ENCODE peak calls at places on chromosome 12, in eight cellular contexts. One of them, this sample, is unnamed.

GRCh38 chr12:78002878-78003277 is 172.2 kb downstream of the NAV3 start:
- DNase-seq in CD8-positive, alpha-beta memory T cell: no peak
- DNase-seq in naive thymus-derived CD4-positive, alpha-beta T cell: no peak
- DNase-seq in GM12878: no peak
- DNase-seq in lung: no peak
- DNase-seq in tibial nerve: no peak
- DNase-seq in sigmoid colon: no peak
- DNase-seq in HepG2: no peak
- DNase-seq in this sample: no peak

GRCh38 chr12:65372574-65372973 is 94.1 kb downstream of the MSRB3 start:
- DNase-seq in CD8-positive, alpha-beta memory T cell: no peak
- DNase-seq in naive thymus-derived CD4-positive, alpha-beta T cell: no peak
- DNase-seq in GM12878: no peak
- DNase-seq in lung: no peak
- DNase-seq in tibial nerve: no peak
- DNase-seq in sigmoid colon: no peak
- DNase-seq in HepG2: no peak
- DNase-seq in this sample: no peak

GRCh38 chr12:72057330-72057911 is 118.8 kb downstream of the TPH2 start:
- DNase-seq in CD8-positive, alpha-beta memory T cell: no peak
- DNase-seq in naive thymus-derived CD4-positive, alpha-beta T cell: no peak
- DNase-seq in GM12878: no peak
- DNase-seq in lung: no peak
- DNase-seq in tibial nerve: no peak
- DNase-seq in sigmoid colon: no peak
- DNase-seq in HepG2: no peak
- DNase-seq in this sample: no peak

GRCh38 chr12:40921563-40922163 is 229.4 kb downstream of the CNTN1 start:
- DNase-seq in CD8-positive, alpha-beta memory T cell: no peak
- DNase-seq in naive thymus-derived CD4-positive, alpha-beta T cell: no peak
- DNase-seq in GM12878: no peak
- DNase-seq in lung: no peak
- DNase-seq in tibial nerve: no peak
- DNase-seq in sigmoid colon: no peak
- DNase-seq in HepG2: peak; percentile 8
- DNase-seq in this sample: peak; percentile 3

GRCh38 chr12:88753074-88753473 is 172.8 kb upstream of the KITLG start:
- DNase-seq in CD8-positive, alpha-beta memory T cell: no peak
- DNase-seq in naive thymus-derived CD4-positive, alpha-beta T cell: no peak
- DNase-seq in GM12878: no peak
- DNase-seq in lung: no peak
- DNase-seq in tibial nerve: no peak
- DNase-seq in sigmoid colon: no peak
- DNase-seq in HepG2: no peak
- DNase-seq in this sample: peak; percentile 95

GRCh38 chr12:64352181-64352580 is 38.4 kb downstream of the C12orf56 start:
- DNase-seq in CD8-positive, alpha-beta memory T cell: no peak
- DNase-seq in naive thymus-derived CD4-positive, alpha-beta T cell: no peak
- DNase-seq in GM12878: no peak
- DNase-seq in lung: no peak
- DNase-seq in tibial nerve: no peak
- DNase-seq in sigmoid colon: no peak
- DNase-seq in HepG2: no peak
- DNase-seq in this sample: no peak

GRCh38 chr12:29547151-29547561 is 49.7 kb upstream of the OVCH1 start:
- DNase-seq in CD8-positive, alpha-beta memory T cell: no peak
- DNase-seq in naive thymus-derived CD4-positive, alpha-beta T cell: no peak
- DNase-seq in GM12878: no peak
- DNase-seq in lung: no peak
- DNase-seq in tibial nerve: no peak
- DNase-seq in sigmoid colon: no peak
- DNase-seq in HepG2: no peak
- DNase-seq in this sample: no peak

GRCh38 chr12:14618990-14619389 is 51.3 kb upstream of the PLBD1 start:
- DNase-seq in CD8-positive, alpha-beta memory T cell: no peak
- DNase-seq in naive thymus-derived CD4-positive, alpha-beta T cell: no peak
- DNase-seq in GM12878: no peak
- DNase-seq in lung: no peak
- DNase-seq in tibial nerve: peak; percentile 38
- DNase-seq in sigmoid colon: no peak
- DNase-seq in HepG2: no peak
- DNase-seq in this sample: peak; percentile 29

GRCh38 chr12:92582888-92583287 is 119.9 kb upstream of the PLEKHG7 start:
- DNase-seq in CD8-positive, alpha-beta memory T cell: no peak
- DNase-seq in naive thymus-derived CD4-positive, alpha-beta T cell: no peak
- DNase-seq in GM12878: no peak
- DNase-seq in lung: no peak
- DNase-seq in tibial nerve: no peak
- DNase-seq in sigmoid colon: no peak
- DNase-seq in HepG2: no peak
- DNase-seq in this sample: no peak

GRCh38 chr12:78470354-78471195 is 394.0 kb upstream of the SYT1 start:
- DNase-seq in CD8-positive, alpha-beta memory T cell: no peak
- DNase-seq in naive thymus-derived CD4-positive, alpha-beta T cell: no peak
- DNase-seq in GM12878: no peak
- DNase-seq in lung: no peak
- DNase-seq in tibial nerve: peak; percentile 40
- DNase-seq in sigmoid colon: no peak
- DNase-seq in HepG2: peak; percentile 27
- DNase-seq in this sample: peak; percentile 17

GRCh38 chr12:46518184-46518583 is 145.6 kb upstream of the SLC38A2 start:
- DNase-seq in CD8-positive, alpha-beta memory T cell: no peak
- DNase-seq in naive thymus-derived CD4-positive, alpha-beta T cell: no peak
- DNase-seq in GM12878: no peak
- DNase-seq in lung: no peak
- DNase-seq in tibial nerve: peak; percentile 25
- DNase-seq in sigmoid colon: no peak
- DNase-seq in HepG2: no peak
- DNase-seq in this sample: no peak

GRCh38 chr12:108875280-108875679 is 4.6 kb upstream of the DAO start:
- DNase-seq in CD8-positive, alpha-beta memory T cell: no peak
- DNase-seq in naive thymus-derived CD4-positive, alpha-beta T cell: no peak
- DNase-seq in GM12878: no peak
- DNase-seq in lung: no peak
- DNase-seq in tibial nerve: no peak
- DNase-seq in sigmoid colon: no peak
- DNase-seq in HepG2: no peak
- DNase-seq in this sample: no peak

GRCh38 chr12:113203852-113204760 is 17.2 kb upstream of the TPCN1 start:
- DNase-seq in CD8-positive, alpha-beta memory T cell: no peak
- DNase-seq in naive thymus-derived CD4-positive, alpha-beta T cell: no peak
- DNase-seq in GM12878: no peak
- DNase-seq in lung: no peak
- DNase-seq in tibial nerve: no peak
- DNase-seq in sigmoid colon: no peak
- DNase-seq in HepG2: peak; percentile 12
- DNase-seq in this sample: no peak

GRCh38 chr12:55845785-55846496 is 3.2 kb upstream of the MMP19 start:
- DNase-seq in CD8-positive, alpha-beta memory T cell: no peak
- DNase-seq in naive thymus-derived CD4-positive, alpha-beta T cell: no peak
- DNase-seq in GM12878: no peak
- DNase-seq in lung: no peak
- DNase-seq in tibial nerve: no peak
- DNase-seq in sigmoid colon: no peak
- DNase-seq in HepG2: no peak
- DNase-seq in this sample: no peak

GRCh38 chr12:97404549-97404948 is 58.1 kb upstream of the RMST start:
- DNase-seq in CD8-positive, alpha-beta memory T cell: no peak
- DNase-seq in naive thymus-derived CD4-positive, alpha-beta T cell: no peak
- DNase-seq in GM12878: peak; percentile 23
- DNase-seq in lung: no peak
- DNase-seq in tibial nerve: peak; percentile 7
- DNase-seq in sigmoid colon: no peak
- DNase-seq in HepG2: peak; percentile 51
- DNase-seq in this sample: peak; percentile 16

GRCh38 chr12:11718105-11718504 is 68.6 kb downstream of the ETV6 start:
- DNase-seq in CD8-positive, alpha-beta memory T cell: no peak
- DNase-seq in naive thymus-derived CD4-positive, alpha-beta T cell: no peak
- DNase-seq in GM12878: no peak
- DNase-seq in lung: no peak
- DNase-seq in tibial nerve: no peak
- DNase-seq in sigmoid colon: no peak
- DNase-seq in HepG2: no peak
- DNase-seq in this sample: no peak
- H3K4me3 ChIP-seq in CD8-positive, alpha-beta memory T cell: no peak overlapping the region
- H3K4me3 ChIP-seq in naive thymus-derived CD4-positive, alpha-beta T cell: no peak overlapping the region
- H3K4me3 ChIP-seq in GM12878: no peak overlapping the region
- H3K4me3 ChIP-seq in lung: no peak overlapping the region
- H3K4me3 ChIP-seq in tibial nerve: no peak overlapping the region
- H3K4me3 ChIP-seq in sigmoid colon: no peak overlapping the region
- H3K4me3 ChIP-seq in HepG2: no peak overlapping the region
- H3K4me3 ChIP-seq in this sample: no peak overlapping the region

DNA sequence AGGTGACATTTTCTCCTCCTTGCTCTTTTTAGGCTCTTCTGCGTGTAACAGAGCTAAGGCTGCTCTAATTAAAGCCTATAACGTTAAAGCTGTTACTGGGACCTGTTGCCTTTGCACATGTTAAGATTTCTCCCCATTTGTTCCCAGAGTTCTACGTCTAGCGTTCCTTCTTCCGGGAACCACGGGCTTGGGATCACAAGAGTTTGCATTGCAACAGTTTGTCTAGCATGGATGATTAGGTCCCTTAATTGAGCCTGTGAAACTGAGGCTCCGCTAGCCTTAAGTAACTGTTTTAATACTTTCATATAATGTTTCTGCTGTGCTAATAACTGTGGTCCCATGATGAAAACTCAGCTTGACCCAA is 16.7 kb upstream of the LYZ start:
- DNase-seq in CD8-positive, alpha-beta memory T cell: no peak
- DNase-seq in naive thymus-derived CD4-positive, alpha-beta T cell: no peak
- DNase-seq in GM12878: no peak
- DNase-seq in lung: no peak
- DNase-seq in tibial nerve: no peak
- DNase-seq in sigmoid colon: no peak
- DNase-seq in HepG2: no peak
- DNase-seq in this sample: peak; percentile 72
- H3K27ac ChIP-seq in CD8-positive, alpha-beta memory T cell: peak overlapping the region; percentile 79
- H3K27ac ChIP-seq in naive thymus-derived CD4-positive, alpha-beta T cell: peak overlapping the region; percentile 92
- H3K27ac ChIP-seq in GM12878: no peak overlapping the region
- H3K27ac ChIP-seq in lung: no peak overlapping the region
- H3K27ac ChIP-seq in tibial nerve: peak overlapping the region; percentile 69
- H3K27ac ChIP-seq in sigmoid colon: no peak overlapping the region
- H3K27ac ChIP-seq in HepG2: peak overlapping the region; percentile 99
- H3K27ac ChIP-seq in this sample: peak overlapping the region; percentile 77

DNA sequence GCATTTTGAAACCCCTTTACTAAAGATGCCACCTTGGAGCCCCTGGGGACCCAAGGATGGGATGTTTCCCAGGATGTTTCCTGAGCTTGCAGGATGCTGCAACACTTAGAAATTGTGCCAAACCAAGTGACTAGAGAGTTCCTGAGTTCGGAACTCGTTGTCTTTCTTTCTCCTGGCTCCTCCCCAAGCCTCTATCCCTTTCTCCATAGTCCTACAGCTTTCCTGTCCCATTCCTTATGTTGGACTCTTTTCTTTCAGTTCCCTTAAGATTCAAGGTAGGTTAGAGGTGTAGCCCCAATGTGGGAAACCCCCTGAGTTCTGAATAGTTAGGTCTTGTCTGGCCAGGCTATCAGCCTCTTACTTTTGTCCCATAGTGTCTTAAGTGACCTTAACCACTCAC is 1.4 kb upstream of the KIF5A start:
- DNase-seq in CD8-positive, alpha-beta memory T cell: peak; percentile 1
- DNase-seq in naive thymus-derived CD4-positive, alpha-beta T cell: no peak
- DNase-seq in GM12878: no peak
- DNase-seq in lung: no peak
- DNase-seq in tibial nerve: no peak
- DNase-seq in sigmoid colon: no peak
- DNase-seq in HepG2: no peak
- DNase-seq in this sample: no peak
- H3K4me3 ChIP-seq in CD8-positive, alpha-beta memory T cell: no peak overlapping the region
- H3K4me3 ChIP-seq in naive thymus-derived CD4-positive, alpha-beta T cell: no peak overlapping the region
- H3K4me3 ChIP-seq in GM12878: no peak overlapping the region
- H3K4me3 ChIP-seq in lung: no peak overlapping the region
- H3K4me3 ChIP-seq in tibial nerve: no peak overlapping the region
- H3K4me3 ChIP-seq in sigmoid colon: no peak overlapping the region
- H3K4me3 ChIP-seq in HepG2: no peak overlapping the region
- H3K4me3 ChIP-seq in this sample: no peak overlapping the region

DNA sequence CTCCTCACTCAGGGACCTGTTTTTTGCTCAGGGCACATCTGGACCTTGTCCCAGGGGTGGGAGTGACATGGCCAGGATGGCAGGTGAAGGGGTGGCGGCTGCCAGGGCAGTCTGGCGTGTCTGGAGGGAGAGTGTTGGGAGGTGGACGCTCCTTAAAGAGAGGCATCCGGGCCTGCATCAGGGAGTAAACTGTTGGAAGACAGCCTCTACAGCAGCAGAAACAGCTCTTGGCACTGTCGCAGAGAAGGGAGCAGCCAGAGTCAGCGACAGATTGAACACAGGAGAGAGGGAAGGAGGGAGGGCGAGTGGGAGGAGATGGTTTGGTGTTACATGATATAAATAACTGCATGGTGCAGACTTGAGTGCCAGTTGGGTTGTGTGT is 52.8 kb downstream of the IGF1 start:
- DNase-seq in CD8-positive, alpha-beta memory T cell: no peak
- DNase-seq in naive thymus-derived CD4-positive, alpha-beta T cell: no peak
- DNase-seq in GM12878: no peak
- DNase-seq in lung: no peak
- DNase-seq in tibial nerve: no peak
- DNase-seq in sigmoid colon: peak; percentile 69
- DNase-seq in HepG2: no peak
- DNase-seq in this sample: no peak
- H3K27ac ChIP-seq in CD8-positive, alpha-beta memory T cell: no peak overlapping the region
- H3K27ac ChIP-seq in naive thymus-derived CD4-positive, alpha-beta T cell: no peak overlapping the region
- H3K27ac ChIP-seq in GM12878: no peak overlapping the region
- H3K27ac ChIP-seq in lung: no peak overlapping the region
- H3K27ac ChIP-seq in tibial nerve: no peak overlapping the region
- H3K27ac ChIP-seq in sigmoid colon: peak overlapping the region; percentile 65
- H3K27ac ChIP-seq in HepG2: no peak overlapping the region
- H3K27ac ChIP-seq in this sample: no peak overlapping the region